ENCODE peak calls at places on chromosomes 13 and 19, in four cellular contexts. O, Y, J and F are unnamed samples.

GRCh38 chr19:801030-801860 is 4.0 kb downstream of the PTBP1 start:
- DNase-seq in O (no peak), Y (peak; percentile 45), J (peak; percentile 8), F (no peak)

GRCh38 chr19:23070353-23070781 is 46.5 kb upstream of the ZNF730 start:
- DNase-seq in O (no peak), Y (peak; percentile 56), J (no peak), F (no peak)

GRCh38 chr13:79519252-79519651 is 38.3 kb downstream of the NDFIP2 start:
- DNase-seq in O (no peak), Y (peak; percentile 60), J (no peak), F (no peak)

GRCh38 chr19:4981681-4981958 is 12.7 kb downstream of the KDM4B start:
- DNase-seq in O (no peak), Y (no peak), J (no peak), F (no peak)

GRCh38 chr19:12858041-12858928 is 20.0 kb downstream of the MAST1 start:
- DNase-seq in O (no peak), Y (no peak), J (no peak), F (no peak)

GRCh38 chr19:19067276-19068072 is 3.7 kb downstream of the SLC25A42 start:
- DNase-seq in O (no peak), Y (no peak), J (no peak), F (no peak)

GRCh38 chr19:29329460-29330134 is 116.6 kb upstream of the UQCRFS1 start:
- DNase-seq in O (no peak), Y (peak; percentile 6), J (peak; percentile 76), F (peak; percentile 76)

GRCh38 chr13:113562866-113563265 is 21.7 kb upstream of the TFDP1 start:
- DNase-seq in O (no peak), Y (no peak), J (no peak), F (peak; percentile 42)

GRCh38 chr13:87661471-87661870 is 9.7 kb upstream of the SLITRK5 start:
- DNase-seq in O (no peak), Y (no peak), J (no peak), F (no peak)

GRCh38 chr13:99087954-99088491 is 110.2 kb upstream of the DOCK9 start:
- DNase-seq in O (no peak), Y (no peak), J (peak; percentile 62), F (no peak)

GRCh38 chr13:48233886-48234488 is 981 bp downstream of the ITM2B start:
- DNase-seq in O (no peak), Y (no peak), J (no peak), F (no peak)

GRCh38 chr13:43307921-43308433 is 284.6 kb downstream of the DNAJC15 start:
- DNase-seq in O (no peak), Y (peak; percentile 93), J (peak; percentile 80), F (no peak)

GRCh38 chr19:46192990-46193650 is 36.4 kb upstream of the IGFL1 start:
- DNase-seq in O (peak; percentile 29), Y (peak; percentile 77), J (no peak), F (no peak)

GRCh38 chr19:15159251-15159650 is 41.5 kb downstream of the NOTCH3 start:
- DNase-seq in O (no peak), Y (no peak), J (no peak), F (no peak)

GRCh38 chr19:409006-409514 is at the start of gene C2CD4C:
- DNase-seq in O (no peak), Y (peak; percentile 16), J (peak; percentile 59), F (no peak)

GRCh38 chr19:30896551-30896950 is 452.7 kb downstream of the TSHZ3 start:
- DNase-seq in O (no peak), Y (no peak), J (peak; percentile 92), F (no peak)

GRCh38 chr19:38229585-38230073 is 5.6 kb upstream of the DPF1 start:
- DNase-seq in O (peak; percentile 32), Y (peak; percentile 91), J (peak; percentile 95), F (no peak)

GRCh38 chr13:104074326-104074725 is 1008.1 kb upstream of the SLC10A2 start:
- DNase-seq in O (no peak), Y (no peak), J (no peak), F (no peak)

GRCh38 chr13:68291595-68291994 is 1061.5 kb upstream of the PCDH9 start:
- DNase-seq in O (no peak), Y (no peak), J (no peak), F (no peak)

GRCh38 chr19:10924597-10924996 is 3.8 kb downstream of the YIPF2 start:
- DNase-seq in O (no peak), Y (no peak), J (no peak), F (no peak)

GRCh38 chr19:15048885-15049541 is at the start of gene CASP14:
- DNase-seq in O (no peak), Y (no peak), J (no peak), F (no peak)

GRCh38 chr13:83929147-83929546 is 46.9 kb upstream of the SLITRK1 start:
- DNase-seq in O (no peak), Y (no peak), J (no peak), F (no peak)

GRCh38 chr13:93420887-93421286 is 194.3 kb downstream of the GPC6 start:
- DNase-seq in O (no peak), Y (no peak), J (no peak), F (no peak)

GRCh38 chr13:65600702-65601101 is 1629.4 kb downstream of the PCDH9 start:
- DNase-seq in O (no peak), Y (peak; percentile 81), J (no peak), F (no peak)

GRCh38 chr19:53992815-53993214 is 1.4 kb downstream of the CACNG6 start:
- DNase-seq in O (no peak), Y (no peak), J (no peak), F (no peak)

GRCh38 chr13:100394005-100394695 is 194.4 kb downstream of the GGACT start:
- DNase-seq in O (peak; percentile 53), Y (peak; percentile 84), J (no peak), F (no peak)

GRCh38 chr13:60274664-60275063 is 110.9 kb upstream of the DIAPH3 start:
- DNase-seq in O (no peak), Y (no peak), J (no peak), F (no peak)

GRCh38 chr13:20984879-20985278 is 76.5 kb downstream of the LATS2 start:
- DNase-seq in O (no peak), Y (no peak), J (no peak), F (no peak)

GRCh38 chr19:38664503-38665211 is 17.2 kb downstream of the ACTN4 start:
- DNase-seq in O (no peak), Y (no peak), J (peak; percentile 60), F (no peak)

GRCh38 chr13:100673376-100673830 is 1.2 kb downstream of the TMTC4 start:
- DNase-seq in O (no peak), Y (no peak), J (peak; percentile 38), F (no peak)

GRCh38 chr19:43675269-43675879 is 5.4 kb upstream of the PLAUR start:
- DNase-seq in O (no peak), Y (peak; percentile 60), J (no peak), F (no peak)

GRCh38 chr13:101530293-101530692 is 77.8 kb downstream of the ITGBL1 start:
- DNase-seq in O (no peak), Y (no peak), J (no peak), F (no peak)

GRCh38 chr19:1816530-1817298 is 4.6 kb upstream of the ATP8B3 start:
- DNase-seq in O (no peak), Y (no peak), J (no peak), F (no peak)

GRCh38 chr19:10417598-10418280 is 2.6 kb upstream of the PDE4A start:
- DNase-seq in O (no peak), Y (no peak), J (peak; percentile 44), F (no peak)

GRCh38 chr13:71316964-71317363 is 550.0 kb downstream of the DACH1 start:
- DNase-seq in O (no peak), Y (no peak), J (no peak), F (no peak)

GRCh38 chr19:35213678-35214632 is 14.6 kb downstream of the FAM187B start:
- DNase-seq in O (peak; percentile 4), Y (peak; percentile 73), J (no peak), F (no peak)

GRCh38 chr13:82323101-82323500 is 1559.2 kb downstream of the SLITRK1 start:
- DNase-seq in O (no peak), Y (peak; percentile 12), J (no peak), F (no peak)